ENCODE peak calls at places on chromosomes 2 and 18, in five cellular contexts. Z, H, S, J and M are unnamed samples.

GRCh38 chr18:3305933-3306332 is 44.0 kb downstream of the MYL12B start:
- DNase-seq in H (no peak), S (no peak), J (no peak), Z (peak), M (no peak)

GRCh38 chr2:68196120-68196716 is 38.5 kb downstream of the PNO1 start:
- DNase-seq in S (peak), J (no peak), Z (peak), H (no peak), M (no peak)

GRCh38 chr2:192741889-192742288 is 547.2 kb upstream of the TMEFF2 start:
- DNase-seq in J (no peak), H (no peak), Z (no peak), S (no peak), M (no peak)

GRCh38 chr18:22977847-22978701 is 44.9 kb downstream of the RBBP8 start:
- DNase-seq in J (no peak), Z (peak), S (peak), H (no peak), M (no peak)

GRCh38 chr2:128632491-128632780 is 313.8 kb upstream of the HS6ST1 start:
- DNase-seq in H (no peak), J (peak), Z (no peak), S (no peak), M (no peak)

GRCh38 chr2:135650721-135651120 is 90.9 kb upstream of the UBXN4 start:
- DNase-seq in J (no peak), H (no peak), Z (no peak), S (peak), M (no peak)

GRCh38 chr2:109529532-109530449 is 84.0 kb downstream of the SEPTIN10 start:
- DNase-seq in Z (no peak), J (no peak), H (no peak), S (no peak), M (no peak)

GRCh38 chr2:171272039-171272438 is 111.3 kb upstream of the TLK1 start:
- DNase-seq in H (no peak), Z (peak), J (no peak), S (peak), M (no peak)

GRCh38 chr2:134207589-134208209 is 46.2 kb upstream of the MGAT5 start:
- DNase-seq in Z (peak), H (no peak), J (peak), S (peak), M (no peak)

GRCh38 chr2:157741819-157742484 is 113.3 kb upstream of the ACVR1C start:
- DNase-seq in H (peak), S (no peak), Z (no peak), J (no peak), M (no peak)

GRCh38 chr18:22494771-22495170 is 77.1 kb upstream of the CTAGE1 start:
- DNase-seq in S (no peak), Z (peak), J (no peak), H (no peak), M (no peak)

GRCh38 chr2:146806295-146807005 is 1038.4 kb upstream of the ACVR2A start:
- DNase-seq in S (no peak), Z (peak), J (no peak), H (no peak), M (no peak)

GRCh38 chr2:239727776-239728600 is 297.2 kb downstream of the NDUFA10 start:
- DNase-seq in J (peak), S (no peak), H (no peak), Z (no peak), M (no peak)